ENCODE peak calls at places on chromosomes 7 and 10, in four cellular contexts. R, W, L and X are unnamed samples.

GRCh38 chr7:45589061-45589460 is 14.9 kb downstream of the ADCY1 start:
- DNase-seq in R (no peak), W (no peak), L (peak), X (peak)

GRCh38 chr7:43205171-43205795 is 92.8 kb downstream of the HECW1 start:
- DNase-seq in R (no peak), W (no peak), L (no peak), X (no peak)

GRCh38 chr7:37247881-37248280 is 200.8 kb downstream of the ELMO1 start:
- DNase-seq in R (peak), W (no peak), L (no peak), X (no peak)

GRCh38 chr7:10436302-10436701 is 537.4 kb upstream of the PHF14 start:
- DNase-seq in R (no peak), W (no peak), L (no peak), X (no peak)

GRCh38 chr7:156461881-156462665 is 178.5 kb upstream of the RNF32 start:
- DNase-seq in R (no peak), W (no peak), L (no peak), X (no peak)

GRCh38 chr10:34045571-34046190 is 711.2 kb upstream of the NRP1 start:
- DNase-seq in R (peak), W (no peak), L (no peak), X (no peak)

GRCh38 chr7:34133983-34134782 is 228.8 kb downstream of the BMPER start:
- DNase-seq in R (no peak), W (peak), L (peak), X (peak)

GRCh38 chr7:58316-58715 is 134.1 kb upstream of the FAM20C start:
- DNase-seq in R (no peak), W (no peak), L (no peak), X (no peak)